ENCODE peak calls at places on chromosomes 13 and 19, in four cellular contexts. R, S, O and I are unnamed samples.

GRCh38 chr19:18660051-18660910 is 23.2 kb upstream of the CRTC1 start:
- DNase-seq in O (peak; percentile 96), S (no peak), R (peak; percentile 46), I (no peak)

GRCh38 chr19:4909172-4909896 is at the start of gene UHRF1:
- DNase-seq in R (no peak), O (no peak), S (peak; percentile 84), I (no peak)

GRCh38 chr19:35267818-35268545 is 780 bp upstream of the USF2 start:
- DNase-seq in S (peak; percentile 75), O (peak; percentile 84), R (no peak), I (peak; percentile 93)

GRCh38 chr19:2618611-2619010 is 83.9 kb downstream of the GNG7 start:
- DNase-seq in S (no peak), O (peak; percentile 83), R (no peak), I (no peak)

GRCh38 chr19:33767898-33768413 is 28.7 kb upstream of the KCTD15 start:
- DNase-seq in S (no peak), O (no peak), R (no peak), I (no peak)

GRCh38 chr19:1361601-1362384 is 21.9 kb upstream of the NDUFS7 start:
- DNase-seq in O (no peak), S (no peak), R (no peak), I (no peak)

GRCh38 chr13:20968745-20969144 is 66.2 kb upstream of the XPO4 start:
- DNase-seq in O (no peak), S (no peak), R (no peak), I (no peak)

GRCh38 chr19:16435238-16435911 is 36.4 kb downstream of the EPS15L1 start:
- DNase-seq in S (no peak), O (peak; percentile 79), R (no peak), I (peak; percentile 64)

GRCh38 chr13:21625366-21625765 is 21.4 kb upstream of the MICU2 start:
- DNase-seq in S (peak; percentile 31), O (no peak), R (no peak), I (no peak)

GRCh38 chr19:16202320-16203255 is 4.9 kb downstream of the AP1M1 start:
- DNase-seq in S (no peak), R (no peak), O (no peak), I (no peak)

GRCh38 chr19:43634877-43635560 is 4.6 kb downstream of the CADM4 start:
- DNase-seq in O (no peak), S (no peak), R (no peak), I (no peak)

GRCh38 chr13:88125055-88125454 is 453.9 kb downstream of the SLITRK5 start:
- DNase-seq in O (no peak), S (no peak), R (no peak), I (no peak)

GRCh38 chr13:99977334-99977911 is 4.2 kb upstream of the ZIC2 start:
- DNase-seq in S (no peak), O (no peak), R (no peak), I (no peak)

GRCh38 chr19:10780368-10780767 is 55.6 kb downstream of the TMED1 start:
- DNase-seq in S (no peak), R (peak; percentile 45), O (peak; percentile 87), I (peak; percentile 63)

GRCh38 chr13:20359335-20359734 is 127.2 kb upstream of the GJB6 start:
- DNase-seq in O (no peak), R (no peak), S (no peak), I (no peak)

GRCh38 chr13:66069570-66069969 is 1160.6 kb downstream of the PCDH9 start:
- DNase-seq in S (no peak), R (no peak), O (no peak), I (no peak)

GRCh38 chr13:92510416-92510815 is 716.2 kb upstream of the GPC6 start:
- DNase-seq in O (no peak), R (no peak), S (no peak), I (no peak)

GRCh38 chr13:114055766-114056165 is 76.7 kb downstream of the RASA3 start:
- DNase-seq in S (no peak), R (no peak), O (no peak), I (no peak)

GRCh38 chr13:49829715-49830114 is 37.2 kb upstream of the KPNA3 start:
- DNase-seq in S (no peak), R (no peak), O (no peak), I (no peak)

GRCh38 chr13:30409911-30410704 is 12.2 kb upstream of the UBE2L5 start:
- DNase-seq in O (peak; percentile 80), R (no peak), S (no peak), I (no peak)

GRCh38 chr13:30412351-30412750 is 9.9 kb upstream of the UBE2L5 start:
- DNase-seq in R (no peak), O (no peak), S (no peak), I (no peak)

GRCh38 chr13:30406779-30407416 is 15.4 kb upstream of the UBE2L5 start:
- DNase-seq in R (no peak), S (no peak), O (no peak), I (no peak)

GRCh38 chr13:30410705-30411125 is 11.6 kb upstream of the UBE2L5 start:
- DNase-seq in S (no peak), O (no peak), R (no peak), I (no peak)

GRCh38 chr13:30408319-30409101 is 13.8 kb upstream of the UBE2L5 start:
- DNase-seq in O (peak; percentile 97), R (peak; percentile 79), S (peak; percentile 97), I (peak; percentile 99)
- TF ChIP-seq CTCF in O (peak; percentile 75), R (no peak), S (peak; percentile 69), I (peak; percentile 51)

GRCh38 chr19:50460161-50460765 is 16.0 kb upstream of the EMC10 start:
- DNase-seq in S (no peak), R (no peak), O (no peak), I (no peak)
- TF ChIP-seq CTCF in S (no peak), R (no peak), O (no peak), I (no peak)

GRCh38 chr13:104483631-104484030 is 1417.4 kb upstream of the SLC10A2 start:
- DNase-seq in R (no peak), O (no peak), S (no peak), I (no peak)

GRCh38 chr13:104487006-104487405 is 1420.8 kb upstream of the SLC10A2 start:
- DNase-seq in O (no peak), S (no peak), R (no peak), I (no peak)

GRCh38 chr13:104485571-104485970 is 1419.4 kb upstream of the SLC10A2 start:
- DNase-seq in S (no peak), O (no peak), R (no peak), I (no peak)
- TF ChIP-seq CTCF in S (no peak), O (no peak), R (no peak), I (no peak)

DNA sequence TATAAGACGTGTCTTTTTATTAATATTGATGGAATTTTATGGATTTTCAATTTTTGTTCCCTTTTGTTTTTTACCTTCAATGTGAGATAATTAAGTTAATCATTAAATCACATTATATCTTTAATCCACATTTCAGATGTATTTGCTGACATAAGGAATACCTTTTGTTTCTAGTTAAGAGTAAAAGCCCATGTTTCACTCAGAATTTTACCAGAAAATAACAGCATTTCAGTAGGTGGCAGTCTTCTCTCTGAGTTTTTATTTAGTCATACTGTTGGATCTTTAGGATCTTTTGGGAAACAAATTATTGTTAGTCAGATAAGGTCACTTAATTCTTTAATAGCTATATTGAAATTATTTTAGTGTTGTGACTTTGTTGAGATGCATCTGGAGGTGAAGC is 67.9 kb downstream of the NDFIP2 start:
- DNase-seq in R (no peak), O (no peak), S (no peak), I (no peak)
- TF ChIP-seq CTCF in R (no peak), O (no peak), S (peak; percentile 54), I (no peak)

DNA sequence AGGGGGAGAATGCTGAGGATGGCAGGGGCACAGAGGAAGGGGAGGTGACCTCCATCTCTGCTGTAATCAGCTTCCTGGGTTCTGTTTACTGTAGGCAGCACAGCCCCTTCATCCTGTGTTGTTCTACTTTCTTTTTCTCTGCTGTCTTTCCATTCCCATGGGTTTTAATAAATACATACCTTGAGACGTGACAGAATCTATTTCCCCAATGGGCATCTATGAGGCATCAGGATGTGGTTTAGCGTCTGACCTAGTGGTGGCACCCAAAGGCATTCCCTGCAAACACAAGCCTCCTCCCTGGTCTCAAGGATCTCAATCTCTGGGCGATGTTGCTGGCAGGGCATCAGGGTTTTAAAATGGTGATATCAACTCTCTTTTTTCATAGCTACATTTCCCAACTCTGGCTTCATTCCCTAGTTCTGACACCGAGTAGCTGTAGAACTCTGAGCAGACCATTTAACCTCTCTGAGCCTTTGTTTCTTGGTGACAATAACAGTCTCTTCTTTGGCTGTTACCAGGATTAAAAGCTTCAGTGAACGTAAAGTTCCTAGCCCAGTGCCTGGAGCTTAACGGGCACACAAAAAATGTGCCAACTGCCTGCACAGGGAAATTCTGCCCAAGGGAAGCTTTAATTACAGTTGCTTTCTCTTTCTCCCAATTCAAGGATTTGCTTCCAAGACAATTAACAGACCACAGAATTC is 60.9 kb downstream of the ALOX5AP start:
- DNase-seq in O (no peak), R (no peak), S (no peak), I (no peak)
- TF ChIP-seq CTCF in O (no peak), R (no peak), S (no peak), I (no peak)

DNA sequence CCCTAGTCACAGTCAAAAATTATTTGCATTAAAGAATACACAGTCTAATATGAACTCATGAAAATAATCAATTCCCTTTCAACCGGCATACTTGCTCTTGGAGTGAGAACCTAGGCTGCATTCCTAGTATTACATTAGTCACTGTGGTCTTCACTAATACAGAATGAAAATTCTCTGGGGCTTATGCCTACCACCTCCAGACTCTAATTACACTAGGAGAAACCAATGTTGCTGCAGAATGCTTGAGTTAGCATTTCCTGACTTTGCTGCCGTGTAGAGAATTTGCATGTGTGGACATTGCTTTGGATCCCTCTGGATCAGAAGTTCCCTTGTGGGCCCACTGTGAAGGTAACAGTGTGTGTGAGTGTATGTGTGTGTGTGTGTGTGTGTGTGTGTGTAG is 87.8 kb downstream of the CCNA1 start:
- DNase-seq in O (no peak), R (no peak), S (no peak), I (no peak)
- TF ChIP-seq CTCF in O (no peak), R (no peak), S (no peak), I (no peak)

GRCh38 chr13:23159587-23160240 is 21.1 kb upstream of the SGCG start:
- DNase-seq in O (no peak), S (no peak), R (no peak), I (no peak)
- TF ChIP-seq CTCF in O (no peak), S (no peak), R (no peak), I (no peak)

GRCh38 chr13:106530907-106531520 is 4.4 kb downstream of the EFNB2 start:
- DNase-seq in O (no peak), R (no peak), S (no peak), I (no peak)

GRCh38 chr13:106533940-106534843 is 1.3 kb downstream of the EFNB2 start:
- DNase-seq in S (peak; percentile 65), R (no peak), O (peak; percentile 78), I (peak; percentile 89)

GRCh38 chr13:106532111-106532929 is 3.1 kb downstream of the EFNB2 start:
- DNase-seq in S (peak; percentile 75), R (no peak), O (no peak), I (no peak)

GRCh38 chr13:106534844-106535551 is 464 bp downstream of the EFNB2 start:
- DNase-seq in R (no peak), S (peak; percentile 35), O (no peak), I (no peak)

GRCh38 chr13:106533101-106533939 is 2.1 kb downstream of the EFNB2 start:
- DNase-seq in S (peak; percentile 93), O (peak; percentile 88), R (peak; percentile 34), I (peak; percentile 94)
- TF ChIP-seq CTCF in S (peak; percentile 49), O (peak; percentile 33), R (no peak), I (no peak)